ENCODE peak calls at places on chromosomes 7 and 10, in four cellular contexts. One of them, this sample, is unnamed.
A peak's percentile ranks its signal among the peaks of the same experiment; 100 is the strongest.

GRCh38 chr7:134891262-134892001 is 94.9 kb upstream of the AGBL3 start:
- DNase-seq in K562: no peak
- DNase-seq in HepG2: peak; percentile 98
- DNase-seq in GM12878: no peak
- DNase-seq in this sample: no peak

GRCh38 chr10:6141296-6142151 is 52.7 kb downstream of the RBM17 start:
- DNase-seq in GM12878: peak; percentile 73
- DNase-seq in HepG2: no peak
- DNase-seq in K562: peak; percentile 38
- DNase-seq in this sample: no peak

GRCh38 chr7:128422856-128423255 is 13.1 kb upstream of the IMPDH1 start:
- DNase-seq in HepG2: no peak
- DNase-seq in K562: no peak
- DNase-seq in GM12878: no peak
- DNase-seq in this sample: no peak

GRCh38 chr7:30363778-30364563 is 79.6 kb downstream of the ZNRF2 start:
- DNase-seq in K562: no peak
- DNase-seq in HepG2: no peak
- DNase-seq in GM12878: no peak
- DNase-seq in this sample: no peak

GRCh38 chr10:49768329-49768728 is 6.2 kb upstream of the OGDHL start:
- DNase-seq in K562: no peak
- DNase-seq in HepG2: no peak
- DNase-seq in GM12878: no peak
- DNase-seq in this sample: no peak

GRCh38 chr10:132105302-132105995 is 39.7 kb downstream of the JAKMIP3 start:
- DNase-seq in GM12878: no peak
- DNase-seq in HepG2: no peak
- DNase-seq in K562: no peak
- DNase-seq in this sample: no peak

GRCh38 chr7:31123317-31123716 is 71.2 kb downstream of the ADCYAP1R1 start:
- DNase-seq in HepG2: no peak
- DNase-seq in K562: no peak
- DNase-seq in GM12878: no peak
- DNase-seq in this sample: no peak

GRCh38 chr10:51706225-51706624 is 6.8 kb upstream of the CSTF2T start:
- DNase-seq in HepG2: no peak
- DNase-seq in GM12878: no peak
- DNase-seq in K562: no peak
- DNase-seq in this sample: no peak

GRCh38 chr7:116337800-116338199 is 127.5 kb downstream of the TES start:
- DNase-seq in GM12878: no peak
- DNase-seq in HepG2: no peak
- DNase-seq in K562: no peak
- DNase-seq in this sample: no peak

GRCh38 chr7:102220929-102221850 is 65.5 kb upstream of the SH2B2 start:
- DNase-seq in GM12878: no peak
- DNase-seq in HepG2: no peak
- DNase-seq in K562: no peak
- DNase-seq in this sample: peak; percentile 69

GRCh38 chr10:124518366-124518765 is 56.7 kb downstream of the LHPP start:
- DNase-seq in HepG2: no peak
- DNase-seq in K562: no peak
- DNase-seq in GM12878: no peak
- DNase-seq in this sample: no peak

GRCh38 chr10:102504976-102505300 is 1.2 kb downstream of the SUFU start:
- DNase-seq in GM12878: no peak
- DNase-seq in K562: no peak
- DNase-seq in HepG2: no peak
- DNase-seq in this sample: no peak

GRCh38 chr10:15253951-15254807 is 85.7 kb upstream of the NMT2 start:
- DNase-seq in HepG2: no peak
- DNase-seq in GM12878: peak; percentile 26
- DNase-seq in K562: no peak
- DNase-seq in this sample: no peak

GRCh38 chr10:28890121-28890950 is 213.0 kb downstream of the BAMBI start:
- DNase-seq in GM12878: no peak
- DNase-seq in HepG2: no peak
- DNase-seq in K562: no peak
- DNase-seq in this sample: no peak

GRCh38 chr7:111199643-111200042 is 108.7 kb downstream of the LRRN3 start:
- DNase-seq in HepG2: no peak
- DNase-seq in GM12878: no peak
- DNase-seq in K562: no peak
- DNase-seq in this sample: no peak

GRCh38 chr7:138980575-138981285 is 459 bp downstream of the KIAA1549 start:
- DNase-seq in GM12878: no peak
- DNase-seq in HepG2: no peak
- DNase-seq in K562: no peak
- DNase-seq in this sample: peak; percentile 29

GRCh38 chr10:124526621-124527267 is 65.1 kb downstream of the LHPP start:
- DNase-seq in K562: no peak
- DNase-seq in HepG2: no peak
- DNase-seq in GM12878: no peak
- DNase-seq in this sample: no peak

GRCh38 chr7:17474724-17475344 is 176.4 kb downstream of the AHR start:
- DNase-seq in HepG2: peak; percentile 17
- DNase-seq in K562: peak; percentile 9
- DNase-seq in GM12878: no peak
- DNase-seq in this sample: no peak

GRCh38 chr10:92110039-92110794 is 180.7 kb downstream of the CPEB3 start:
- DNase-seq in HepG2: no peak
- DNase-seq in GM12878: no peak
- DNase-seq in K562: no peak
- DNase-seq in this sample: no peak

GRCh38 chr7:101156866-101157589 is 2.8 kb downstream of the AP1S1 start:
- DNase-seq in GM12878: no peak
- DNase-seq in K562: no peak
- DNase-seq in HepG2: no peak
- DNase-seq in this sample: no peak

GRCh38 chr7:101153969-101154692 is at the start of gene AP1S1:
- DNase-seq in K562: peak; percentile 100
- DNase-seq in HepG2: peak; percentile 96
- DNase-seq in GM12878: peak; percentile 76
- DNase-seq in this sample: peak; percentile 95

GRCh38 chr7:101155303-101155702 is 1.0 kb downstream of the AP1S1 start:
- DNase-seq in K562: no peak
- DNase-seq in HepG2: no peak
- DNase-seq in GM12878: no peak
- DNase-seq in this sample: no peak

GRCh38 chr7:101156277-101156676 is 2.0 kb downstream of the AP1S1 start:
- DNase-seq in K562: peak; percentile 20
- DNase-seq in HepG2: no peak
- DNase-seq in GM12878: no peak
- DNase-seq in this sample: no peak

DNA sequence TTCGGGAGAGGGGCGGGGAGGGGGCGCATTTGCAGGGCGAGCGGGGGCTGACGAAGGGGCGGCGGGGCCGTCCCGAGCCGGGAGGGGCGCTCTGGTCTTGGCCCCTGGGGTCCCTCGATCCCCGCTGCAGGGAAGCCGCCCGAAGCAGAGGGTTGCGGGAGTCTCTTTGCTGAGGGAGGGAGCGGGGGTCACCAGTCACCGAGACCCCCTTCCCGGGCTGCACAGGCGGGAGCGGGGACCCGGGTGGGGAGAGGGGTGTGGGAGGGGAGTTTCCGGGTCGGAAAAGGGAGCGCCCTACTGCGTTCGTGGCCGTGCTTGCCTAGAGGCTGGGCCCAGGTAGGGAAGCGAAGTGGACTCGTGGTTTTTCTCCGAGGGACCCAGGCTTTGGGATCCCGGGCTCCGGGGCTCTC is 422 bp downstream of the AP1S1 start:
- DNase-seq in K562: no peak
- DNase-seq in GM12878: no peak
- DNase-seq in HepG2: no peak
- DNase-seq in this sample: no peak
- TF ChIP-seq MYC in K562: no peak
- TF ChIP-seq MYC in GM12878: no peak
- TF ChIP-seq MYC in HepG2: no peak
- TF ChIP-seq MYC in this sample: no peak

DNA sequence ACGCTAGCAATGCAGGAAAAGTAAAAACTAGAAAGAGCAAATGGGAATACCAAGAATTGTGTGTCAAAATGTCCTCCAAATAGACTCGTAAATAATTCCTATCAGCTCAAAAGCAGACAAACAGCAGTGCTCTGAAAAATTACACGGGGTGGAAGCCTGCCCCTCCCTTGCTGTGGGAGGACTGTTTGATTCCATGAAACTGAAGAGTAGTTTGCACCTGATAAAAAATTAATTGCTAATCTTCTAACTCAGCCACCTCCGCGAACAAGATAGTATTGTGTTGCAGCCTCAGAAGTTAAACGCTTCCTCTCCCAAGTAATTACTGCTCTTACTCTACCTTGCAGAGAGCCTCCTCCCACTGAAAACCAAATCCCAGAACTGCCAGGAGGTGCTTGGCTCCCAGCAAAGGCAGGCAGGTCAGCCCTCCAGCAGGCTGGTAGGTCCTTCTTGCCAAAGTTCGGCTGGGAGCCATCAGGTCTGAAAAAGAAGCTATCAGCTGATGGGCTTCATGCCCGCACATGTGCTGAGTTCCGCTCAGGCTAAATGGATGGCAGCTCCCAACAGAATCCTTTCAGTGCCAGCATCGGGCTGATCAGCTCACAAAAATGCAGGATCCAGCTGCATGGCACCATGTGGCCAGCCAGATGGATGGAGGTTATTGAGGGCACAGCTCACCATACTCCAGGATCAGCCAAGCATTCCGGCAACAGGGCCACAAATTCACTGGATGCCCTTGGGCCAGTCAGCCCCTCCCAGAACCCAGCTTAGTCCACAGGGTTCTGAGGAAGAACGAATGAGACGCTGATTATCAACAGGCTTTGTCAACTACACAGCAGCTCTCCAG is 37.1 kb downstream of the MAD1L1 start:
- DNase-seq in GM12878: no peak
- DNase-seq in K562: no peak
- DNase-seq in HepG2: no peak
- DNase-seq in this sample: no peak
- H2AFZ ChIP-seq in GM12878: no peak overlapping the region
- H2AFZ ChIP-seq in K562: no peak overlapping the region
- H2AFZ ChIP-seq in HepG2: no peak overlapping the region
- H2AFZ ChIP-seq in this sample: no peak overlapping the region

GRCh38 chr10:110008518-110009339 is 945 bp downstream of the ADD3 start:
- DNase-seq in GM12878: no peak
- DNase-seq in K562: no peak
- DNase-seq in HepG2: peak; percentile 52
- DNase-seq in this sample: peak; percentile 38
- TF ChIP-seq EZH2 in GM12878: no peak
- TF ChIP-seq EZH2 in K562: no peak
- TF ChIP-seq EZH2 in HepG2: no peak
- TF ChIP-seq EZH2 in this sample: no peak

DNA sequence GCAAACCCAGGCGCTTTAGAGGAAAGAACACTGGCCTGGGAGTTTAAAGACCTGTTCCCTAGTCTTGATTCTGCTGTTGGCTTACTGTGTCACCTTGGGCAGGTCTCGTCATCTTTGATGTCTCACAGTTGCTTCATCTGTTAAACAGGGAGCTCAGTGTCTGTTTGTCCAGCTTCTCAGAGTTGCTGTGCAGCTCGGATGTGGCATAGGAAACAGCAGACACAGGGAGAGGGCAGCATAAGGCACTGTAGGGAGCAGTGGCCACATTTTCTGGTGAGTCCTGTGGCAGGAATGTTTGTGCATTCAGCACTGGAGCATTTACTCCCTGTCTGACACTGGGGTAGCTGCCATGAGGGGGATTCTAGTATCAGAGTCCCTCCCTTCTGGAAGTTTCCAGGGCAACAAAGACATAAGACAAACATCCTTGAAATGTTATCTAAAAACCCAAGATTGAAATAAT is 2.0 kb downstream of the REPIN1 start:
- DNase-seq in GM12878: no peak
- DNase-seq in HepG2: peak; percentile 55
- DNase-seq in K562: peak; percentile 5
- DNase-seq in this sample: no peak
- TF ChIP-seq MYC in GM12878: no peak
- TF ChIP-seq MYC in HepG2: no peak
- TF ChIP-seq MYC in K562: no peak
- TF ChIP-seq MYC in this sample: no peak

GRCh38 chr7:55280031-55280454 is 85.1 kb upstream of the LANCL2 start:
- DNase-seq in HepG2: peak; percentile 55
- DNase-seq in GM12878: no peak
- DNase-seq in K562: peak; percentile 24
- DNase-seq in this sample: peak; percentile 67
- H2AFZ ChIP-seq in HepG2: no peak overlapping the region
- H2AFZ ChIP-seq in GM12878: peak overlapping the region; percentile 13
- H2AFZ ChIP-seq in K562: no peak overlapping the region
- H2AFZ ChIP-seq in this sample: no peak overlapping the region

This sample was measured in endothelial cell of umbilical vein.